ENCODE peak calls at places on chromosomes 5 and 9, in eight cellular contexts. One of them, this sample, is unnamed.

GRCh38 chr5:15682566-15682965 is 182.6 kb downstream of the FBXL7 start:
- DNase-seq in vagina: no peak
- DNase-seq in sigmoid colon: no peak
- DNase-seq in HL-60: no peak
- DNase-seq in breast epithelium: no peak
- DNase-seq in HCT116: no peak
- DNase-seq in transverse colon: no peak
- DNase-seq in Panc1: no peak
- DNase-seq in this sample: no peak

GRCh38 chr5:124154714-124155113 is 591.7 kb downstream of the ZNF608 start:
- DNase-seq in breast epithelium: no peak
- DNase-seq in transverse colon: no peak
- DNase-seq in HL-60: no peak
- DNase-seq in Panc1: no peak
- DNase-seq in vagina: no peak
- DNase-seq in HCT116: no peak
- DNase-seq in sigmoid colon: no peak
- DNase-seq in this sample: no peak

GRCh38 chr5:58077966-58078365 is 381.9 kb downstream of the PLK2 start:
- DNase-seq in transverse colon: no peak
- DNase-seq in breast epithelium: no peak
- DNase-seq in vagina: no peak
- DNase-seq in Panc1: no peak
- DNase-seq in HCT116: no peak
- DNase-seq in sigmoid colon: no peak
- DNase-seq in HL-60: no peak
- DNase-seq in this sample: no peak

GRCh38 chr9:121563881-121564460 is 64.3 kb upstream of the GGTA1 start:
- DNase-seq in sigmoid colon: no peak
- DNase-seq in Panc1: no peak
- DNase-seq in HCT116: no peak
- DNase-seq in vagina: no peak
- DNase-seq in breast epithelium: no peak
- DNase-seq in transverse colon: no peak
- DNase-seq in HL-60: no peak
- DNase-seq in this sample: no peak

GRCh38 chr9:82982271-82982880 is 80.6 kb downstream of the RASEF start:
- DNase-seq in sigmoid colon: no peak
- DNase-seq in transverse colon: no peak
- DNase-seq in HCT116: no peak
- DNase-seq in Panc1: no peak
- DNase-seq in vagina: no peak
- DNase-seq in breast epithelium: no peak
- DNase-seq in HL-60: no peak
- DNase-seq in this sample: no peak

GRCh38 chr5:88743231-88743879 is 139.6 kb downstream of the MEF2C start:
- DNase-seq in HL-60: no peak
- DNase-seq in sigmoid colon: no peak
- DNase-seq in Panc1: no peak
- DNase-seq in transverse colon: no peak
- DNase-seq in HCT116: peak; percentile 28
- DNase-seq in breast epithelium: no peak
- DNase-seq in vagina: no peak
- DNase-seq in this sample: no peak

GRCh38 chr9:91155746-91156145 is 206.0 kb downstream of the AUH start:
- DNase-seq in HCT116: no peak
- DNase-seq in sigmoid colon: no peak
- DNase-seq in Panc1: no peak
- DNase-seq in HL-60: no peak
- DNase-seq in transverse colon: no peak
- DNase-seq in vagina: peak; percentile 65
- DNase-seq in breast epithelium: no peak
- DNase-seq in this sample: no peak

GRCh38 chr9:123637596-123637939 is 281.6 kb downstream of the CRB2 start:
- DNase-seq in sigmoid colon: no peak
- DNase-seq in vagina: no peak
- DNase-seq in HL-60: no peak
- DNase-seq in breast epithelium: no peak
- DNase-seq in transverse colon: no peak
- DNase-seq in HCT116: no peak
- DNase-seq in Panc1: no peak
- DNase-seq in this sample: no peak

GRCh38 chr5:128035689-128036088 is 47.9 kb upstream of the SLC12A2 start:
- DNase-seq in vagina: no peak
- DNase-seq in breast epithelium: no peak
- DNase-seq in HL-60: no peak
- DNase-seq in HCT116: no peak
- DNase-seq in sigmoid colon: no peak
- DNase-seq in Panc1: no peak
- DNase-seq in transverse colon: no peak
- DNase-seq in this sample: no peak

GRCh38 chr5:8961956-8962355 is 583.9 kb downstream of the SEMA5A start:
- DNase-seq in HL-60: no peak
- DNase-seq in HCT116: no peak
- DNase-seq in vagina: no peak
- DNase-seq in breast epithelium: no peak
- DNase-seq in Panc1: no peak
- DNase-seq in transverse colon: no peak
- DNase-seq in sigmoid colon: no peak
- DNase-seq in this sample: no peak

GRCh38 chr9:91099471-91099870 is 262.2 kb downstream of the AUH start:
- DNase-seq in HCT116: no peak
- DNase-seq in vagina: no peak
- DNase-seq in sigmoid colon: no peak
- DNase-seq in HL-60: no peak
- DNase-seq in breast epithelium: no peak
- DNase-seq in Panc1: no peak
- DNase-seq in transverse colon: no peak
- DNase-seq in this sample: no peak

GRCh38 chr9:36873247-36873875 is 160.7 kb downstream of the PAX5 start:
- DNase-seq in sigmoid colon: peak; percentile 67
- DNase-seq in transverse colon: peak; percentile 81
- DNase-seq in HCT116: peak; percentile 43
- DNase-seq in vagina: no peak
- DNase-seq in breast epithelium: peak; percentile 67
- DNase-seq in HL-60: peak; percentile 57
- DNase-seq in Panc1: peak; percentile 61
- DNase-seq in this sample: peak; percentile 81

GRCh38 chr5:126912607-126913006 is 117.8 kb downstream of the MARCHF3 start:
- DNase-seq in sigmoid colon: no peak
- DNase-seq in Panc1: no peak
- DNase-seq in breast epithelium: no peak
- DNase-seq in vagina: no peak
- DNase-seq in HCT116: no peak
- DNase-seq in HL-60: peak; percentile 80
- DNase-seq in transverse colon: no peak
- DNase-seq in this sample: no peak

GRCh38 chr5:5705010-5705409 is 282.5 kb downstream of the ICE1 start:
- DNase-seq in HCT116: no peak
- DNase-seq in vagina: no peak
- DNase-seq in HL-60: no peak
- DNase-seq in Panc1: no peak
- DNase-seq in sigmoid colon: no peak
- DNase-seq in transverse colon: no peak
- DNase-seq in breast epithelium: no peak
- DNase-seq in this sample: no peak

GRCh38 chr5:136890431-136891148 is 525.2 kb upstream of the TRPC7 start:
- DNase-seq in breast epithelium: no peak
- DNase-seq in Panc1: no peak
- DNase-seq in HL-60: no peak
- DNase-seq in HCT116: no peak
- DNase-seq in sigmoid colon: no peak
- DNase-seq in vagina: no peak
- DNase-seq in transverse colon: no peak
- DNase-seq in this sample: no peak
- H3K27me3 ChIP-seq in breast epithelium: no peaks in the 10 kb centered on the region
- H3K27me3 ChIP-seq in Panc1: no peaks in the 10 kb centered on the region
- H3K27me3 ChIP-seq in HL-60: no peaks in the 10 kb centered on the region
- H3K27me3 ChIP-seq in HCT116: peaks cover 45% of the 10 kb centered on the region
- H3K27me3 ChIP-seq in sigmoid colon: no peaks in the 10 kb centered on the region
- H3K27me3 ChIP-seq in vagina: no peaks in the 10 kb centered on the region
- H3K27me3 ChIP-seq in transverse colon: no peaks in the 10 kb centered on the region
- H3K27me3 ChIP-seq in this sample: no peaks in the 10 kb centered on the region

GRCh38 chr9:88215181-88216131 is 77.2 kb upstream of the SPATA31C2 start:
- DNase-seq in sigmoid colon: no peak
- DNase-seq in breast epithelium: no peak
- DNase-seq in vagina: peak; percentile 22
- DNase-seq in HCT116: no peak
- DNase-seq in Panc1: no peak
- DNase-seq in transverse colon: no peak
- DNase-seq in HL-60: no peak
- DNase-seq in this sample: no peak
- H3K27ac ChIP-seq in sigmoid colon: no peak overlapping the region
- H3K27ac ChIP-seq in breast epithelium: no peak overlapping the region
- H3K27ac ChIP-seq in vagina: no peak overlapping the region
- H3K27ac ChIP-seq in HCT116: no peak overlapping the region
- H3K27ac ChIP-seq in Panc1: peak overlapping the region; percentile 44
- H3K27ac ChIP-seq in transverse colon: no peak overlapping the region
- H3K27ac ChIP-seq in HL-60: no peak overlapping the region
- H3K27ac ChIP-seq in this sample: no peak overlapping the region

DNA sequence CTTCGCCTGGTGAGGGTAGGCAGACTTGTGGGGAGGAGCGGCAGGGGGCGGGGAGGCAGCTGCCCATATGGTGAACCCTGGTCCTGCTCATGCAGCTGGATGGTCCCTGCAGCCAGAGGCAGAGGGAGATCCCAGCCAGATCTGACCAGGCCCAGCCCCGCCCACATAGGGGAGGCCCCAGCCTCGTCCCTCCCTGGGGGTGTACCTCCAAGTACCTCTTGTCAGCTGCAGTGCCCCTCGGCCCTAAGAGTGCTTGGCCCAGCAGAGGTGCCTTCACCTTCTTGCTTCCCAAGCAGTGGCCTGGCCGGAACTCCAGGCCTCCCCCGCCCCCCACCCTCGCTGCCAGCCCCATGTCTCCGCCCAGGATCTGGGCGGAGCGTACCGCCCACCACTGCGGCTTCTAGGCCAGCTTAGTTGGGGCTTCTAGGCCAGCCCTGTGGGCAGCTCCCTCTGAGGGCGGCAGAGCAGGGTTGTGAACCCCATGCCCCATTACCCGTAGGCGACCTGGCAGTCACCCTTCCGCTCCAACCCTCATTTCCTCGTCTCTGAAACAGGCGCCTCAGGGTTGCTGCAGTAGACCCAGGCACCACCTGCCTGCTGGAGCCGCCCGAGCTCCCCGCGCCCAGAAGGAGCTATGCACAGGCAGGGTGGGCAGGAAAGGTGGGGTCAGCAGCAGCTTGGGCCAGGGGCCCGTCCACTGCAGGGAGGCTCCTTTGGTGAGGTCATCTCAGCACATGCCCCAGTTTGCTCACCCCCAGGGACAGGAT is at the start of gene SARDH:
- DNase-seq in HL-60: no peak
- DNase-seq in transverse colon: peak; percentile 52
- DNase-seq in sigmoid colon: peak; percentile 73
- DNase-seq in HCT116: no peak
- DNase-seq in vagina: peak; percentile 80
- DNase-seq in Panc1: no peak
- DNase-seq in breast epithelium: no peak
- DNase-seq in this sample: peak; percentile 47
- TF ChIP-seq POLR2AphosphoS5 in HL-60: no peak
- TF ChIP-seq POLR2AphosphoS5 in transverse colon: no peak
- TF ChIP-seq POLR2AphosphoS5 in sigmoid colon: no peak
- TF ChIP-seq POLR2AphosphoS5 in HCT116: peak; percentile 59
- TF ChIP-seq POLR2AphosphoS5 in vagina: no peak
- TF ChIP-seq POLR2AphosphoS5 in Panc1: no peak
- TF ChIP-seq POLR2AphosphoS5 in breast epithelium: no peak
- TF ChIP-seq POLR2AphosphoS5 in this sample: no peak

DNA sequence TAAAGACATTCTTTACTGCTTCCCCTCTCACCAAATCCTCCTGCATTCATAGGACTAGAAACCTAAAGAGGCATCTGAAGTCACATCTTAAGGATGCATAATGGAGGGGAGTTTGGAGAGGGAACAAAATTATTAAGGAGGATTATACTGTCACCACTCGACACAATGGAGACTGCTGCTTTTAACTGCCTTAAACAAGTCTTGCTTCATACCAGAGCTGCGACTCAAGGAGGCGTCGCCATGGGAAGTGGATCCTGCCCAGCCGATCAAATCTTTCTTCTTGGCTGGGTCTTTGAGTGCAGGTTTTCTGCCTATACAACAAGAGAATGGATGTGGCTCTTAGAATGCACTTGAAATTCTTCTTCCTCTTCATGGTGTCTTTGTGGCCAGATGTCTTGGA is 66.7 kb upstream of the FOXE1 start:
- DNase-seq in transverse colon: no peak
- DNase-seq in HCT116: peak; percentile 19
- DNase-seq in vagina: no peak
- DNase-seq in HL-60: no peak
- DNase-seq in breast epithelium: no peak
- DNase-seq in sigmoid colon: no peak
- DNase-seq in Panc1: no peak
- DNase-seq in this sample: no peak
- H3K27me3 ChIP-seq in transverse colon: peaks cover 17% of the 10 kb centered on the region
- H3K27me3 ChIP-seq in HCT116: peaks cover 3% of the 10 kb centered on the region
- H3K27me3 ChIP-seq in vagina: no peaks in the 10 kb centered on the region
- H3K27me3 ChIP-seq in HL-60: no peaks in the 10 kb centered on the region
- H3K27me3 ChIP-seq in breast epithelium: no peaks in the 10 kb centered on the region
- H3K27me3 ChIP-seq in sigmoid colon: no peaks in the 10 kb centered on the region
- H3K27me3 ChIP-seq in Panc1: no peaks in the 10 kb centered on the region
- H3K27me3 ChIP-seq in this sample: peaks cover 36% of the 10 kb centered on the region

GRCh38 chr5:179913461-179913860 is 5.8 kb upstream of the TBC1D9B start:
- DNase-seq in sigmoid colon: no peak
- DNase-seq in Panc1: no peak
- DNase-seq in HL-60: no peak
- DNase-seq in transverse colon: no peak
- DNase-seq in breast epithelium: no peak
- DNase-seq in vagina: no peak
- DNase-seq in HCT116: no peak
- DNase-seq in this sample: no peak
- H3K27ac ChIP-seq in sigmoid colon: no peak overlapping the region
- H3K27ac ChIP-seq in Panc1: no peak overlapping the region
- H3K27ac ChIP-seq in HL-60: no peak overlapping the region
- H3K27ac ChIP-seq in transverse colon: peak overlapping the region; percentile 35
- H3K27ac ChIP-seq in breast epithelium: peak overlapping the region; percentile 82
- H3K27ac ChIP-seq in vagina: no peak overlapping the region
- H3K27ac ChIP-seq in HCT116: no peak overlapping the region
- H3K27ac ChIP-seq in this sample: no peak overlapping the region

This sample was measured in stomach.